ENCODE peak calls at places on chromosomes 1 and 21, in seven cellular contexts. One of them, this sample, is unnamed.

GRCh38 chr1:81801834-81802531 is 1.2 kb downstream of the ADGRL2 start:
- DNase-seq in germinal center: peak; percentile 2
- DNase-seq in left colon: no peak
- DNase-seq in kidney glomerular epithelial cell: no peak
- DNase-seq in progenitor cell of endocrine pancreas: peak; percentile 33
- DNase-seq in NCI-H1092: peak; percentile 32
- DNase-seq in ELF-1: peak; percentile 54
- DNase-seq in this sample: peak; percentile 49

GRCh38 chr21:15850645-15851044 is 120.9 kb downstream of the USP25 start:
- DNase-seq in germinal center: no peak
- DNase-seq in ELF-1: no peak
- DNase-seq in progenitor cell of endocrine pancreas: no peak
- DNase-seq in left colon: no peak
- DNase-seq in kidney glomerular epithelial cell: no peak
- DNase-seq in NCI-H1092: no peak
- DNase-seq in this sample: no peak

GRCh38 chr1:186843261-186843660 is 14.5 kb downstream of the PLA2G4A start:
- DNase-seq in ELF-1: no peak
- DNase-seq in left colon: no peak
- DNase-seq in germinal center: no peak
- DNase-seq in kidney glomerular epithelial cell: no peak
- DNase-seq in NCI-H1092: no peak
- DNase-seq in progenitor cell of endocrine pancreas: no peak
- DNase-seq in this sample: no peak

GRCh38 chr1:178931843-178932551 is 61.1 kb upstream of the ANGPTL1 start:
- DNase-seq in ELF-1: peak; percentile 40
- DNase-seq in germinal center: no peak
- DNase-seq in kidney glomerular epithelial cell: no peak
- DNase-seq in NCI-H1092: no peak
- DNase-seq in progenitor cell of endocrine pancreas: no peak
- DNase-seq in left colon: peak; percentile 76
- DNase-seq in this sample: no peak

GRCh38 chr1:154911691-154912550 is 24.6 kb downstream of the PMVK start:
- DNase-seq in germinal center: no peak
- DNase-seq in NCI-H1092: no peak
- DNase-seq in ELF-1: no peak
- DNase-seq in kidney glomerular epithelial cell: no peak
- DNase-seq in progenitor cell of endocrine pancreas: no peak
- DNase-seq in left colon: no peak
- DNase-seq in this sample: no peak

GRCh38 chr1:79745928-79746327 is 739.4 kb upstream of the ADGRL4 start:
- DNase-seq in kidney glomerular epithelial cell: no peak
- DNase-seq in progenitor cell of endocrine pancreas: no peak
- DNase-seq in left colon: no peak
- DNase-seq in ELF-1: no peak
- DNase-seq in germinal center: no peak
- DNase-seq in NCI-H1092: no peak
- DNase-seq in this sample: no peak

GRCh38 chr1:231076802-231077201 is 36.7 kb upstream of the FAM89A start:
- DNase-seq in NCI-H1092: no peak
- DNase-seq in progenitor cell of endocrine pancreas: no peak
- DNase-seq in kidney glomerular epithelial cell: no peak
- DNase-seq in left colon: no peak
- DNase-seq in germinal center: no peak
- DNase-seq in ELF-1: no peak
- DNase-seq in this sample: no peak

GRCh38 chr1:42773420-42773819 is 6.4 kb downstream of the C1orf50 start:
- DNase-seq in ELF-1: no peak
- DNase-seq in left colon: no peak
- DNase-seq in germinal center: no peak
- DNase-seq in progenitor cell of endocrine pancreas: no peak
- DNase-seq in kidney glomerular epithelial cell: no peak
- DNase-seq in NCI-H1092: no peak
- DNase-seq in this sample: no peak

GRCh38 chr1:186498695-186499389 is 37.9 kb upstream of the PDC start:
- DNase-seq in ELF-1: no peak
- DNase-seq in progenitor cell of endocrine pancreas: no peak
- DNase-seq in germinal center: no peak
- DNase-seq in kidney glomerular epithelial cell: peak; percentile 28
- DNase-seq in NCI-H1092: no peak
- DNase-seq in left colon: no peak
- DNase-seq in this sample: no peak

GRCh38 chr1:183110466-183110865 is 75.6 kb upstream of the LAMC2 start:
- DNase-seq in left colon: no peak
- DNase-seq in NCI-H1092: no peak
- DNase-seq in germinal center: no peak
- DNase-seq in progenitor cell of endocrine pancreas: no peak
- DNase-seq in ELF-1: no peak
- DNase-seq in kidney glomerular epithelial cell: no peak
- DNase-seq in this sample: no peak

GRCh38 chr1:212976586-212976985 is 26.2 kb downstream of the VASH2 start:
- DNase-seq in progenitor cell of endocrine pancreas: no peak
- DNase-seq in kidney glomerular epithelial cell: no peak
- DNase-seq in ELF-1: no peak
- DNase-seq in left colon: no peak
- DNase-seq in germinal center: no peak
- DNase-seq in NCI-H1092: no peak
- DNase-seq in this sample: no peak

GRCh38 chr1:64098856-64099606 is 104.4 kb upstream of the UBE2U start:
- DNase-seq in germinal center: no peak
- DNase-seq in progenitor cell of endocrine pancreas: no peak
- DNase-seq in kidney glomerular epithelial cell: no peak
- DNase-seq in NCI-H1092: no peak
- DNase-seq in ELF-1: no peak
- DNase-seq in left colon: no peak
- DNase-seq in this sample: no peak

GRCh38 chr1:227210604-227211003 is 107.7 kb downstream of the CDC42BPA start:
- DNase-seq in NCI-H1092: no peak
- DNase-seq in progenitor cell of endocrine pancreas: no peak
- DNase-seq in germinal center: no peak
- DNase-seq in kidney glomerular epithelial cell: no peak
- DNase-seq in left colon: no peak
- DNase-seq in ELF-1: no peak
- DNase-seq in this sample: no peak

GRCh38 chr1:156922986-156923564 is 2.6 kb downstream of the LRRC71 start:
- DNase-seq in ELF-1: no peak
- DNase-seq in progenitor cell of endocrine pancreas: no peak
- DNase-seq in kidney glomerular epithelial cell: no peak
- DNase-seq in germinal center: no peak
- DNase-seq in NCI-H1092: peak; percentile 23
- DNase-seq in left colon: no peak
- DNase-seq in this sample: no peak

GRCh38 chr1:216521477-216521876 is 98.2 kb upstream of the USH2A start:
- DNase-seq in progenitor cell of endocrine pancreas: no peak
- DNase-seq in NCI-H1092: no peak
- DNase-seq in left colon: no peak
- DNase-seq in germinal center: no peak
- DNase-seq in ELF-1: no peak
- DNase-seq in kidney glomerular epithelial cell: no peak
- DNase-seq in this sample: no peak

GRCh38 chr1:913491-914252 is 10.1 kb upstream of the SAMD11 start:
- DNase-seq in ELF-1: no peak
- DNase-seq in left colon: no peak
- DNase-seq in NCI-H1092: no peak
- DNase-seq in germinal center: no peak
- DNase-seq in progenitor cell of endocrine pancreas: peak; percentile 8
- DNase-seq in kidney glomerular epithelial cell: no peak
- DNase-seq in this sample: no peak

GRCh38 chr1:162200096-162200847 is 130.8 kb downstream of the NOS1AP start:
- DNase-seq in kidney glomerular epithelial cell: no peak
- DNase-seq in ELF-1: no peak
- DNase-seq in germinal center: no peak
- DNase-seq in progenitor cell of endocrine pancreas: no peak
- DNase-seq in left colon: no peak
- DNase-seq in NCI-H1092: no peak
- DNase-seq in this sample: no peak

GRCh38 chr1:229334269-229334668 is 8.6 kb downstream of the CCSAP start:
- DNase-seq in left colon: no peak
- DNase-seq in kidney glomerular epithelial cell: no peak
- DNase-seq in germinal center: no peak
- DNase-seq in NCI-H1092: no peak
- DNase-seq in ELF-1: no peak
- DNase-seq in progenitor cell of endocrine pancreas: no peak
- DNase-seq in this sample: no peak

GRCh38 chr21:45836694-45837670 is 144.6 kb upstream of the COL6A1 start:
- DNase-seq in kidney glomerular epithelial cell: no peak
- DNase-seq in progenitor cell of endocrine pancreas: no peak
- DNase-seq in germinal center: no peak
- DNase-seq in ELF-1: no peak
- DNase-seq in left colon: no peak
- DNase-seq in NCI-H1092: no peak
- DNase-seq in this sample: no peak

GRCh38 chr1:114032271-114033218 is 53.3 kb downstream of the OLFML3 start:
- DNase-seq in left colon: no peak
- DNase-seq in NCI-H1092: no peak
- DNase-seq in germinal center: no peak
- DNase-seq in progenitor cell of endocrine pancreas: no peak
- DNase-seq in ELF-1: peak; percentile 71
- DNase-seq in kidney glomerular epithelial cell: peak; percentile 50
- DNase-seq in this sample: no peak

GRCh38 chr1:54791880-54792522 is 9.1 kb downstream of the TTC22 start:
- DNase-seq in kidney glomerular epithelial cell: no peak
- DNase-seq in NCI-H1092: no peak
- DNase-seq in progenitor cell of endocrine pancreas: no peak
- DNase-seq in left colon: no peak
- DNase-seq in germinal center: peak; percentile 68
- DNase-seq in ELF-1: peak; percentile 78
- DNase-seq in this sample: peak; percentile 81

GRCh38 chr1:46019348-46019747 is 113.1 kb downstream of the PIK3R3 start:
- DNase-seq in ELF-1: peak; percentile 30
- DNase-seq in germinal center: no peak
- DNase-seq in NCI-H1092: no peak
- DNase-seq in kidney glomerular epithelial cell: no peak
- DNase-seq in left colon: no peak
- DNase-seq in progenitor cell of endocrine pancreas: no peak
- DNase-seq in this sample: no peak

GRCh38 chr1:191953516-191953915 is 204.7 kb upstream of the RGS18 start:
- DNase-seq in NCI-H1092: no peak
- DNase-seq in ELF-1: no peak
- DNase-seq in progenitor cell of endocrine pancreas: no peak
- DNase-seq in germinal center: no peak
- DNase-seq in kidney glomerular epithelial cell: no peak
- DNase-seq in left colon: no peak
- DNase-seq in this sample: no peak

GRCh38 chr1:20266141-20266540 is 24.5 kb upstream of the VWA5B1 start:
- DNase-seq in NCI-H1092: no peak
- DNase-seq in germinal center: no peak
- DNase-seq in left colon: no peak
- DNase-seq in kidney glomerular epithelial cell: no peak
- DNase-seq in ELF-1: no peak
- DNase-seq in progenitor cell of endocrine pancreas: no peak
- DNase-seq in this sample: no peak